ENCODE peak calls at places on chromosomes 4 and X, in eight cellular contexts. C is CD8-positive, alpha-beta T cell; Q is fibroblast of lung; X is pancreas; W is testis; L is suprapubic skin; M is stomach; U is HepG2. Y is an unnamed sample.
A peak's percentile ranks its signal among the peaks of the same experiment; 100 is the strongest.

GRCh38 chr4:167955006-167955405 is 137.3 kb upstream of the ANXA10 start:
- DNase-seq in U (no peak), W (no peak), C (no peak), M (no peak), X (no peak), L (no peak), Q (peak; percentile 5), Y (no peak)

GRCh38 chr4:26813698-26814097 is 46.9 kb upstream of the STIM2 start:
- DNase-seq in L (no peak), U (no peak), M (no peak), X (no peak), C (no peak), W (no peak), Q (no peak), Y (no peak)

GRCh38 chr4:105145913-105146285 is 777 bp upstream of the TET2 start:
- DNase-seq in M (no peak), W (peak; percentile 40), X (no peak), L (peak; percentile 81), Q (peak; percentile 15), U (no peak), C (peak; percentile 55), Y (peak; percentile 31)

GRCh38 chr4:110792036-110792435 is 169.2 kb upstream of the PITX2 start:
- DNase-seq in W (no peak), U (no peak), C (no peak), M (no peak), X (no peak), L (no peak), Q (no peak), Y (no peak)

GRCh38 chr4:120874792-120875774 is 47.4 kb downstream of the PRDM5 start:
- DNase-seq in C (no peak), W (no peak), M (no peak), Q (no peak), U (no peak), L (no peak), X (no peak), Y (no peak)

GRCh38 chrX:150348365-150348764 is 14.8 kb upstream of the MAMLD1 start:
- DNase-seq in Q (peak; percentile 9), W (no peak), M (no peak), C (no peak), U (no peak), X (no peak), L (no peak), Y (no peak)

GRCh38 chr4:26237916-26238315 is 82.9 kb upstream of the RBPJ start:
- DNase-seq in X (no peak), W (no peak), U (no peak), Q (no peak), M (no peak), C (no peak), L (no peak), Y (no peak)

GRCh38 chr4:138111462-138112000 is 130.6 kb downstream of the SLC7A11 start:
- DNase-seq in C (no peak), U (peak; percentile 59), L (no peak), X (no peak), Q (peak; percentile 74), M (no peak), W (no peak), Y (no peak)

GRCh38 chr4:123939621-123940020 is 543.0 kb downstream of the SPRY1 start:
- DNase-seq in Q (peak; percentile 91), U (no peak), X (no peak), L (no peak), M (no peak), W (no peak), C (no peak), Y (no peak)

GRCh38 chr4:53601251-53601764 is 10.0 kb upstream of the LNX1 start:
- DNase-seq in X (peak; percentile 54), Q (no peak), W (peak; percentile 30), C (no peak), U (peak; percentile 27), M (no peak), L (no peak), Y (no peak)

GRCh38 chr4:65917486-65917885 is 247.2 kb upstream of the EPHA5 start:
- DNase-seq in X (no peak), C (no peak), W (no peak), U (no peak), L (no peak), M (no peak), Q (peak; percentile 87), Y (no peak)

GRCh38 chr4:125062079-125062478 is 252.7 kb upstream of the FAT4 start:
- DNase-seq in L (no peak), U (no peak), C (no peak), Q (no peak), M (no peak), W (no peak), X (no peak), Y (no peak)

GRCh38 chr4:38030023-38030422 is 69.8 kb downstream of the PTTG2 start:
- DNase-seq in L (no peak), M (no peak), C (no peak), Q (peak; percentile 72), X (no peak), W (no peak), U (no peak), Y (no peak)

GRCh38 chrX:47644557-47645091 is 5.7 kb downstream of the ELK1 start:
- DNase-seq in M (no peak), U (no peak), Q (peak; percentile 16), C (no peak), L (no peak), X (no peak), W (no peak), Y (no peak)

GRCh38 chrX:43333543-43333942 is 322.6 kb upstream of the MAOA start:
- DNase-seq in W (no peak), M (no peak), C (no peak), L (no peak), X (no peak), U (peak; percentile 3), Q (no peak), Y (no peak)

DNA sequence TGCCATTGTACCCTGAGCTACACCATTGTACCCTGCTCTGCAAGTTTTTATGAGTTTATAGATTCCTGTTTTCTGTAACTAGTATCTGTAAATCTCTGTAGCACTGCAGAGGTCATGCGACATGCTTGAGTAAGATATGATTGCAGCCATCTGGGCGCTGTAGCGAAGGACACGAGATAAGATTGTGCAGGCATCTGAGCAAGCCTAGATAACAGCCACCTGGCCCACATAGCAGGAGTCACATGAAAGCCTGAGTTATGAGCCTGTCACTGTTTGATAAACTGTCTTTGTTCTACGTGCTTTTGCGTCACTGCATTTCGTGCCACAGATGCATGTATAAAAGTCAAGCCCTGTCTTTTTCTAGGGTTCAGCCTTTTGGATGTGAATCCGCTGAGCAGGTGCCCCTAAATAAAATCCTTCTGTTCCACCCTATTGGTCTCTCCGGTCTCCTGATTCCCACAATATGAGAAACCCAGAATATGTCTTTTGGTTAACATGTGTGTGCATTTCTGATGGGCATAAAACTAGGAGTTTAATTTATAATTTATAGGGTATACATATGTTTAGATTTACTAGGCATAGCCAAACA is 327.6 kb upstream of the MAOA start:
- DNase-seq in C (no peak), W (peak; percentile 12), U (no peak), L (no peak), X (no peak), Q (no peak), M (no peak), Y (no peak)
- H3K9me3 ChIP-seq in C (no peaks in the 10 kb centered on the region), W (no peaks in the 10 kb centered on the region), U (peaks cover 10% of the 10 kb centered on the region), L (no peaks in the 10 kb centered on the region), X (no peaks in the 10 kb centered on the region), Q (no peaks in the 10 kb centered on the region), M (no peaks in the 10 kb centered on the region), Y (no peaks in the 10 kb centered on the region)

GRCh38 chr4:2939383-2940243 is 23.6 kb downstream of the NOP14 start:
- DNase-seq in C (peak; percentile 47), W (peak; percentile 13), U (no peak), M (peak; percentile 19), L (peak; percentile 77), X (peak; percentile 15), Q (no peak), Y (no peak)
- H3K36me3 ChIP-seq in C (peaks cover 50% of the 10 kb centered on the region), W (no peaks in the 10 kb centered on the region), U (peaks cover 38% of the 10 kb centered on the region), M (peaks cover 77% of the 10 kb centered on the region), L (peaks cover 71% of the 10 kb centered on the region), X (no peaks in the 10 kb centered on the region), Q (peaks cover 54% of the 10 kb centered on the region), Y (peaks cover 6% of the 10 kb centered on the region)

GRCh38 chr4:73943555-73943954 is 38.3 kb downstream of the PF4 start:
- DNase-seq in L (no peak), M (no peak), C (no peak), U (no peak), X (no peak), Q (no peak), W (no peak), Y (no peak)

GRCh38 chr4:73945140-73945539 is 36.7 kb downstream of the PF4 start:
- DNase-seq in U (no peak), X (no peak), W (no peak), C (no peak), Q (no peak), M (no peak), L (no peak), Y (no peak)

GRCh38 chr4:73947239-73947985 is 34.4 kb downstream of the PF4 start:
- DNase-seq in Q (no peak), W (no peak), U (no peak), X (no peak), M (no peak), L (no peak), C (no peak), Y (no peak)

GRCh38 chr4:73945674-73946449 is 36.0 kb downstream of the PF4 start:
- DNase-seq in X (no peak), W (no peak), U (no peak), L (no peak), C (no peak), M (no peak), Q (no peak), Y (no peak)

DNA sequence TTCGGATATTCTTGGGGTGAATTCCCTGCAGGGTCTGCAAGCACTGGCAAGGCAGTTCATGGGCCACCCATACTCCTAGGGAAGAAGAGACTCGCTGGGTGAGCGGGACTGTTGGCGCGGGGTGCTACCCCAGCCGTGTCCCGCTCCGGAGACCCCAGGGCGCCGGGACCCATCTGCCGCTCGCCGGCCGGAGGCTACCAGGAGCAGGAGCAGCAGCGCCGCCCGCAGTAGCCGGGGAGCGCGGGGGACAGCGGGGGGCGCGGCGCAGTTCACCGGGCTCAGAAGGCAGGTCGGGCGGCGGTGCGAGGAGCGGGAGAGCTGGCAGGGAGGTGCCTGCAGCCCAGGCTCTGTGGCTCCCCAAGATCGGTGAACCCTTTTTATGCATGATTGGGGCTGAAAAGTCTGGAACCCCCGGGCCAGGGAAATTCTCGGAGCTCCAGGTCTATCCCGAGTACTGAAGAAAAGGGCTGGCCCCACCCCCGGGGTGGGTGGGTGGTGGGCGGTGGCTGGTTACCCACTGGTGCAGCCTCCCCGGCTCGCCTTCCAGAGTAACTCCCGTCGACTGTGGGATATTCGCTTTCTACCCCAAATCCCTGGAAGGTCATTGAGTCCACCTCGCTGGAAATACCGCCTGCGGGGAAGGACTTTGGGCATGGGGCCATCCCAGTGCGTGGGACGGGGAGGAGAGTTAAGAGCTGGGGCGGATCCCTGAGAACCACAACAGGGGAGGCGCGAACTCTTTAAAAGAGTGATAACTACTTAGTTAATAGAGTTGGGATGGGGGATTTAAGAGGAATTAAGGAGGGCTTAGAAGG is 37.6 kb downstream of the PF4 start:
- DNase-seq in X (peak; percentile 24), W (peak; percentile 51), Q (peak; percentile 8), U (no peak), L (no peak), C (no peak), M (peak; percentile 35), Y (no peak)
- H3K4me3 ChIP-seq in X (peak overlapping the region; percentile 33), W (peak overlapping the region; percentile 34), Q (peak overlapping the region; percentile 63), U (no peak overlapping the region), L (peak overlapping the region; percentile 39), C (no peak overlapping the region), M (peak overlapping the region; percentile 35), Y (no peak overlapping the region)

DNA sequence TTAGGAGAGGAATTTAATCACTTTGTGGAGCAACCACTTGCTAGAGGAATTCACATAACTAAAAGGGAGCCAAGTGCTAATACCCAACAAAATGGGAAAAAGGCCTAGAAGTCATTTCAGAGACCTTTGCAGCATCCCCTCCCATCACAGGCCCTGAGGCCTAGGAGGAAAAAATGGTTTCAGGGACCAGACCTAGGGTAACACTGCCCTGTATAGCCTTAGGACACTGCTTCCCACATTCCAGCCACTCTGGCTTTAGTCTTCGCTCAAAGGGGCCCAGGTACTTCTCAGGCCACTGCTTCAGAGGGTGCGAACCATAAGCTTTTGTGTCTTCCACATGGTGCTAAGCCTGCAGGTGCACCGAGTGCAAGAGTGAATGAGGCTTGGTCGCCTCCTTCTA is 19.1 kb downstream of the SPANXN2 start:
- DNase-seq in Q (no peak), L (no peak), M (no peak), W (no peak), C (no peak), U (no peak), X (no peak), Y (no peak)
- H3K9me3 ChIP-seq in Q (no peaks in the 10 kb centered on the region), L (no peaks in the 10 kb centered on the region), M (no peaks in the 10 kb centered on the region), W (no peaks in the 10 kb centered on the region), C (no peaks in the 10 kb centered on the region), U (peaks cover 54% of the 10 kb centered on the region), X (no peaks in the 10 kb centered on the region), Y (no peaks in the 10 kb centered on the region)

Y was measured in naive thymus-derived CD4-positive, alpha-beta T cell.